ENCODE peak calls at places on chromosomes 12 and 14, in ten cellular contexts. Z is heart left ventricle; N is H7; D is neuronal stem cell; R is substantia nigra; A is effector memory CD8-positive, alpha-beta T cell; X is PC-3; E is neural crest cell; B is cardiac fibroblast; K is HFFc6. U is an unnamed sample.

GRCh38 chr12:132208153-132208823 is 64.0 kb downstream of the NOC4L start:
- DNase-seq in D (no peak), E (no peak), N (peak; percentile 61), K (no peak), X (no peak), R (no peak), B (no peak), Z (no peak), A (no peak), U (no peak)

GRCh38 chr14:98244966-98245569 is 1026.9 kb downstream of the BCL11B start:
- DNase-seq in X (no peak), N (no peak), A (no peak), D (no peak), K (no peak), Z (no peak), E (no peak), B (no peak), R (no peak), U (no peak)

GRCh38 chr12:124053855-124054254 is 80.8 kb downstream of the ZNF664 start:
- DNase-seq in N (peak; percentile 81), D (peak; percentile 51), Z (peak; percentile 50), R (peak; percentile 6), A (no peak), B (peak; percentile 73), K (peak; percentile 48), X (peak; percentile 32), E (peak; percentile 41), U (peak; percentile 52)

GRCh38 chr12:31897791-31898503 is 61.3 kb upstream of the RESF1 start:
- DNase-seq in Z (peak; percentile 42), D (no peak), N (peak; percentile 68), K (no peak), X (no peak), B (peak; percentile 44), A (peak; percentile 43), R (no peak), E (no peak), U (no peak)

GRCh38 chr12:71237128-71237527 is 79.3 kb upstream of the TSPAN8 start:
- DNase-seq in R (no peak), K (no peak), B (no peak), E (no peak), A (no peak), D (no peak), Z (no peak), X (no peak), N (no peak), U (no peak)

GRCh38 chr12:44972746-44973421 is 78.0 kb downstream of the DBX2 start:
- DNase-seq in R (no peak), Z (no peak), X (peak; percentile 43), N (peak; percentile 64), B (peak; percentile 1), E (peak; percentile 9), D (peak; percentile 33), K (no peak), A (no peak), U (no peak)

GRCh38 chr12:44582521-44582920 is 293.6 kb downstream of the NELL2 start:
- DNase-seq in D (no peak), Z (no peak), N (no peak), X (no peak), B (no peak), K (no peak), E (no peak), A (no peak), R (no peak), U (no peak)

GRCh38 chr14:68506021-68506644 is 286.7 kb downstream of the ZFP36L1 start:
- DNase-seq in D (no peak), R (no peak), A (no peak), N (no peak), Z (no peak), X (peak; percentile 71), B (peak; percentile 81), E (no peak), K (peak; percentile 72), U (peak; percentile 24)

GRCh38 chr12:11580125-11580751 is 69.2 kb upstream of the ETV6 start:
- DNase-seq in B (peak; percentile 79), A (no peak), N (no peak), X (peak; percentile 96), R (peak; percentile 42), K (peak; percentile 90), D (no peak), E (no peak), Z (no peak), U (peak; percentile 28)

GRCh38 chr14:39080886-39081285 is 22.1 kb downstream of the SEC23A start:
- DNase-seq in D (no peak), Z (no peak), N (no peak), E (no peak), R (no peak), X (no peak), K (no peak), A (no peak), B (no peak), U (no peak)

GRCh38 chr14:85554106-85554505 is 24.2 kb downstream of the FLRT2 start:
- DNase-seq in B (no peak), D (no peak), E (no peak), X (no peak), R (no peak), N (no peak), K (no peak), A (no peak), Z (no peak), U (no peak)

GRCh38 chr12:122366685-122367475 is 55.6 kb downstream of the CLIP1 start:
- DNase-seq in E (no peak), B (peak; percentile 96), Z (no peak), X (peak; percentile 78), N (peak; percentile 66), A (no peak), K (peak; percentile 93), D (peak; percentile 14), R (peak; percentile 8), U (peak; percentile 81)

GRCh38 chr14:42736408-42736807 is 1129.7 kb downstream of the LRFN5 start:
- DNase-seq in Z (no peak), E (no peak), A (no peak), D (no peak), R (no peak), N (no peak), X (no peak), B (no peak), K (no peak), U (no peak)

GRCh38 chr14:94014375-94014774 is 11.8 kb upstream of the OTUB2 start:
- DNase-seq in K (no peak), D (no peak), E (no peak), A (no peak), N (no peak), X (no peak), Z (no peak), R (no peak), B (no peak), U (no peak)

GRCh38 chr14:57889245-57889644 is 23.4 kb upstream of the SLC35F4 start:
- DNase-seq in Z (peak; percentile 32), X (peak; percentile 94), D (no peak), B (peak; percentile 61), R (peak; percentile 79), E (no peak), A (no peak), K (no peak), N (no peak), U (peak; percentile 36)

GRCh38 chr12:539540-540310 is 80.0 kb downstream of the B4GALNT3 start:
- DNase-seq in A (no peak), B (no peak), N (no peak), D (no peak), Z (no peak), R (no peak), E (no peak), K (no peak), X (no peak), U (no peak)

GRCh38 chr14:98189944-98190343 is 1082.1 kb downstream of the BCL11B start:
- DNase-seq in B (no peak), K (no peak), D (no peak), X (no peak), N (no peak), Z (no peak), A (no peak), E (no peak), R (no peak), U (no peak)

GRCh38 chr12:6602526-6602925 is 4.7 kb downstream of the CHD4 start:
- DNase-seq in B (no peak), D (no peak), X (no peak), K (no peak), A (no peak), R (no peak), N (no peak), Z (no peak), E (no peak), U (no peak)

GRCh38 chr12:5945071-5946008 is at the start of gene ANO2:
- DNase-seq in X (no peak), K (no peak), E (peak; percentile 48), A (no peak), Z (no peak), N (peak; percentile 89), R (no peak), D (peak; percentile 62), B (no peak), U (no peak)

GRCh38 chr14:36054353-36055051 is 122.0 kb downstream of the PTCSC3 start:
- DNase-seq in D (no peak), X (no peak), A (no peak), K (no peak), Z (no peak), E (no peak), R (no peak), N (no peak), B (no peak), U (no peak)

GRCh38 chr14:68407275-68407674 is 385.6 kb downstream of the ZFP36L1 start:
- DNase-seq in Z (no peak), K (no peak), N (no peak), D (no peak), A (no peak), B (no peak), X (peak; percentile 27), E (no peak), R (no peak), U (no peak)

GRCh38 chr14:72708708-72709475 is 185.0 kb downstream of the DPF3 start:
- DNase-seq in B (no peak), Z (no peak), X (peak; percentile 91), N (peak; percentile 64), R (peak; percentile 72), A (no peak), E (peak; percentile 47), D (peak; percentile 32), K (no peak), U (no peak)

GRCh38 chr14:90714811-90715210 is 101.4 kb downstream of the TTC7B start:
- DNase-seq in E (no peak), K (peak; percentile 8), X (no peak), R (no peak), A (no peak), D (no peak), B (peak; percentile 57), N (no peak), Z (no peak), U (no peak)

GRCh38 chr12:70645494-70646317 is 8.5 kb upstream of the PTPRB start:
- DNase-seq in Z (peak; percentile 63), N (no peak), X (peak; percentile 97), K (peak; percentile 86), E (no peak), A (no peak), R (no peak), B (peak; percentile 96), D (no peak), U (no peak)

GRCh38 chr14:38524636-38525403 is 268.9 kb upstream of the CLEC14A start:
- DNase-seq in R (no peak), K (no peak), N (no peak), Z (no peak), E (no peak), B (no peak), A (no peak), D (no peak), X (no peak), U (no peak)

GRCh38 chr14:100835278-100836052 is 9.5 kb downstream of the MEG3 start:
- DNase-seq in B (no peak), K (no peak), E (no peak), R (no peak), N (no peak), D (no peak), Z (no peak), X (no peak), A (no peak), U (no peak)

GRCh38 chr12:13198921-13199320 is 2.4 kb downstream of the EMP1 start:
- DNase-seq in N (no peak), A (no peak), K (no peak), R (no peak), D (no peak), E (no peak), Z (peak; percentile 35), B (peak; percentile 63), X (no peak), U (no peak)